ENCODE peak calls at places on chromosome X, in four cellular contexts. One of them, this sample, is unnamed.

GRCh38 chrX:140092121-140092520 is 126.8 kb upstream of the CXorf66 start:
- DNase-seq in H9: peak
- DNase-seq in H1: no peak
- DNase-seq in IMR-90: no peak
- DNase-seq in this sample: no peak

GRCh38 chrX:17183566-17183965 is 191.4 kb upstream of the NHS start:
- DNase-seq in IMR-90: no peak
- DNase-seq in H9: no peak
- DNase-seq in H1: no peak
- DNase-seq in this sample: peak

GRCh38 chrX:38212246-38212645 is 8.4 kb downstream of the SRPX start:
- DNase-seq in IMR-90: peak
- DNase-seq in H1: no peak
- DNase-seq in H9: no peak
- DNase-seq in this sample: no peak

GRCh38 chrX:56783450-56783831 is 54.4 kb downstream of the NBDY start:
- DNase-seq in IMR-90: peak
- DNase-seq in H1: no peak
- DNase-seq in H9: peak
- DNase-seq in this sample: no peak

GRCh38 chrX:48560681-48561080 is 13.6 kb upstream of the RBM3 start:
- DNase-seq in IMR-90: no peak
- DNase-seq in H9: no peak
- DNase-seq in H1: no peak
- DNase-seq in this sample: no peak

GRCh38 chrX:31126205-31126604 is 54.4 kb upstream of the FTHL17 start:
- DNase-seq in H1: no peak
- DNase-seq in IMR-90: peak
- DNase-seq in H9: no peak
- DNase-seq in this sample: peak

GRCh38 chrX:10387011-10387410 is 230.2 kb downstream of the CLCN4 start:
- DNase-seq in IMR-90: peak
- DNase-seq in H1: no peak
- DNase-seq in H9: no peak
- DNase-seq in this sample: peak

GRCh38 chrX:18761750-18762149 is 54.3 kb downstream of the PPEF1 start:
- DNase-seq in H9: no peak
- DNase-seq in IMR-90: no peak
- DNase-seq in H1: no peak
- DNase-seq in this sample: no peak

GRCh38 chrX:153960786-153961185 is 10.8 kb downstream of the HCFC1 start:
- DNase-seq in IMR-90: no peak
- DNase-seq in H1: no peak
- DNase-seq in H9: no peak
- DNase-seq in this sample: no peak

GRCh38 chrX:17030580-17031285 is 84.3 kb downstream of the REPS2 start:
- DNase-seq in H1: no peak
- DNase-seq in H9: no peak
- DNase-seq in IMR-90: no peak
- DNase-seq in this sample: no peak

GRCh38 chrX:93120805-93121204 is 552.6 kb downstream of the NAP1L3 start:
- DNase-seq in H9: no peak
- DNase-seq in H1: no peak
- DNase-seq in IMR-90: no peak
- DNase-seq in this sample: no peak

GRCh38 chrX:12263211-12263610 is 124.9 kb downstream of the FRMPD4 start:
- DNase-seq in IMR-90: peak
- DNase-seq in H9: no peak
- DNase-seq in H1: no peak
- DNase-seq in this sample: no peak

GRCh38 chrX:373641-374471 is 12.9 kb downstream of the PPP2R3B start:
- DNase-seq in IMR-90: peak
- DNase-seq in H1: peak
- DNase-seq in H9: peak
- DNase-seq in this sample: peak

GRCh38 chrX:23907106-23907495 is 637 bp downstream of the APOO start:
- DNase-seq in H9: no peak
- DNase-seq in IMR-90: no peak
- DNase-seq in H1: no peak
- DNase-seq in this sample: peak

GRCh38 chrX:45202171-45202570 is 1.5 kb upstream of the DIPK2B start:
- DNase-seq in H9: no peak
- DNase-seq in IMR-90: no peak
- DNase-seq in H1: no peak
- DNase-seq in this sample: no peak

GRCh38 chrX:6383911-6384310 is 151.0 kb downstream of the VCX3A start:
- DNase-seq in H9: no peak
- DNase-seq in IMR-90: no peak
- DNase-seq in H1: no peak
- DNase-seq in this sample: peak

GRCh38 chrX:108167211-108167872 is 75.8 kb downstream of the ATG4A start:
- DNase-seq in IMR-90: peak
- DNase-seq in H9: no peak
- DNase-seq in H1: no peak
- DNase-seq in this sample: no peak

GRCh38 chrX:67570839-67571238 is 27.0 kb downstream of the AR start:
- DNase-seq in H1: no peak
- DNase-seq in H9: no peak
- DNase-seq in IMR-90: no peak
- DNase-seq in this sample: peak

GRCh38 chrX:108309144-108309543 is 129.1 kb downstream of the COL4A6 start:
- DNase-seq in IMR-90: peak
- DNase-seq in H1: no peak
- DNase-seq in H9: no peak
- DNase-seq in this sample: peak

GRCh38 chrX:56572975-56573374 is 9.5 kb downstream of the UBQLN2 start:
- DNase-seq in IMR-90: no peak
- DNase-seq in H1: no peak
- DNase-seq in H9: no peak
- DNase-seq in this sample: no peak

GRCh38 chrX:110758781-110759180 is 36.8 kb downstream of the CHRDL1 start:
- DNase-seq in IMR-90: no peak
- DNase-seq in H1: no peak
- DNase-seq in H9: no peak
- DNase-seq in this sample: no peak

GRCh38 chrX:108070891-108071290 is 20.5 kb downstream of the PSMD10 start:
- DNase-seq in IMR-90: peak
- DNase-seq in H9: no peak
- DNase-seq in H1: no peak
- DNase-seq in this sample: no peak

GRCh38 chrX:15983034-15983433 is 128.4 kb upstream of the AP1S2 start:
- DNase-seq in H1: no peak
- DNase-seq in H9: no peak
- DNase-seq in IMR-90: no peak
- DNase-seq in this sample: no peak

GRCh38 chrX:53440631-53441517 is 6.7 kb upstream of the HSD17B10 start:
- DNase-seq in H1: peak
- DNase-seq in H9: peak
- DNase-seq in IMR-90: peak
- DNase-seq in this sample: no peak

GRCh38 chrX:38426785-38427184 is 74.4 kb downstream of the OTC start:
- DNase-seq in IMR-90: no peak
- DNase-seq in H9: no peak
- DNase-seq in H1: no peak
- DNase-seq in this sample: no peak

GRCh38 chrX:1334854-1335253 is 1.7 kb upstream of the IL3RA start:
- DNase-seq in H9: no peak
- DNase-seq in IMR-90: no peak
- DNase-seq in H1: no peak
- DNase-seq in this sample: no peak

GRCh38 chrX:124433186-124433585 is 86.8 kb downstream of the SH2D1A start:
- DNase-seq in H9: no peak
- DNase-seq in IMR-90: no peak
- DNase-seq in H1: no peak
- DNase-seq in this sample: no peak

GRCh38 chrX:56994375-56995270 is 718 bp downstream of the SPIN3 start:
- DNase-seq in H1: no peak
- DNase-seq in H9: no peak
- DNase-seq in IMR-90: peak
- DNase-seq in this sample: no peak

GRCh38 chrX:307261-308111 is 11.1 kb downstream of the GTPBP6 start:
- DNase-seq in IMR-90: no peak
- DNase-seq in H1: no peak
- DNase-seq in H9: no peak
- DNase-seq in this sample: no peak

GRCh38 chrX:70049406-70049805 is 332 bp downstream of the AWAT2 start:
- DNase-seq in IMR-90: no peak
- DNase-seq in H9: no peak
- DNase-seq in H1: no peak
- DNase-seq in this sample: no peak

DNA sequence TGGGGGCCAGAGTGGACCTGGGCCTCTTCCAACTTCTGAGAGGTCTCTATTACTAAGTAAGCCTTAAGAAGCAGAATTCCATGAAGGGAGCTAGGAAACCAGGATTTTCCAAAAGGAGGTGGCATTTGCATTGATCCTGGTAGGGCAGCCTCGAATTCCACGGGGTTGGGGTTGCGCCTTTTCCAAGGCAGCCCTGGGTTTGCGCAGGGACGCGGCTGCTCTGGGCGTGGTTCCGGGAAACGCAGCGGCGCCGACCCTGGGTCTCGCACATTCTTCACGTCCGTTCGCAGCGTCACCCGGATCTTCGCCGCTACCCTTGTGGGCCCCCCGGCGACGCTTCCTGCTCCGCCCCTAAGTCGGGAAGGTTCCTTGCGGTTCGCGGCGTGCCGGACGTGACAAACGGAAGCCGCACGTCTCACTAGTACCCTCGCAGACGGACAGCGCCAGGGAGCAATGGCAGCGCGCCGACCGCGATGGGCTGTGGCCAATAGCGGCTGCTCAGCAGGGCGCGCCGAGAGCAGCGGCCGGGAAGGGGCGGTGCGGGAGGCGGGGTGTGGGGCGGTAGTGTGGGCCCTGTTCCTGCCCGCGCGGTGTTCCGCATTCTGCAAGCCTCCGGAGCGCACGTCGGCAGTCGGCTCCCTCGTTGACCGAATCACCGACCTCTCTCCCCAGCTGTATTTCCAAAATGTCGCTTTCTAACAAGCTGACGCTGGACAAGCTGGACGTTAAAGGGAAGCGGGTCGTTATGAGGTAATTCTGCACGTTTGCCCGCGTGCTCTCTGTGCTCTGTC is at the start of gene PGK1:
- DNase-seq in H9: peak
- DNase-seq in H1: peak
- DNase-seq in IMR-90: peak
- DNase-seq in this sample: peak
- H2BK5ac ChIP-seq in H9: no peak
- H2BK5ac ChIP-seq in H1: peak
- H2BK5ac ChIP-seq in IMR-90: peak
- H2BK5ac ChIP-seq in this sample: no peak

GRCh38 chrX:104372547-104372946 is 117.8 kb upstream of the ESX1 start:
- DNase-seq in H9: no peak
- DNase-seq in IMR-90: no peak
- DNase-seq in H1: no peak
- DNase-seq in this sample: no peak
- H4K5ac ChIP-seq in H9: no peak
- H4K5ac ChIP-seq in IMR-90: no peak
- H4K5ac ChIP-seq in H1: no peak
- H4K5ac ChIP-seq in this sample: no peak

DNA sequence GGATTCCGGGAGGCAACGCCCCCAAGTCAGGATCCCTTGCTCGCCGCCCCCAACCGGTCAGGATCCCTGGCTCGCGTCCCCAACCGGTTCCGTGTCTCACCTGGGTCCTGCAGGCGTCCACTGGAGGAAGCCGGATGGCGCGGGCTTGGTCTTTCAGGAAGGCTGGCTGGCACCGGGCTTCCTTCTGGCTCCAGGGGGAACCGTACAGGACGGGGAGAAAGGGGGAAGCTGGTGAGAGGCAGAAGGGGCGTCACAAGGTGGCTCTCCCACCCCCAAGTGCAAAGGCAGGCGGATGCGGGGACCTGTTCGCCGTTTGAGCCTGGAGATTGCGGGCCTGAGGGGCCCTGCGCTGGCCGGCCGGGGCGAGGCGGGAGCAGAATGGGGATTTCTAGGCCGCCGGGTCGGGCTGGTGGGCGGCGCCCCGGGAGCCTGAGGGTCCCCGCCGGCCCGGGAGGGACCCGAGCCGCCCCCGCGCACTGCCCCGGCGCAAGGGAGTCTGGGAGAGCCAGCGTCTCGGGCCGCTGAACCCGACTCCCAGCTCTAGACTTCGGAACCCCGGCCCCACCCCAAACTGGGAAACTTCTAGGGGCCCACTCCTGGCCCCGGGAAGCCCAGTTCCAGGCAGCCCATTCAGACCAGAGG is 84.8 kb downstream of the HPRT1 start:
- DNase-seq in IMR-90: no peak
- DNase-seq in H1: peak
- DNase-seq in H9: peak
- DNase-seq in this sample: peak
- H3K4me2 ChIP-seq in IMR-90: no peak
- H3K4me2 ChIP-seq in H1: peak
- H3K4me2 ChIP-seq in H9: peak
- H3K4me2 ChIP-seq in this sample: peak

GRCh38 chrX:13716455-13716854 is 18.0 kb downstream of the TRAPPC2 start:
- DNase-seq in H1: no peak
- DNase-seq in H9: no peak
- DNase-seq in IMR-90: no peak
- DNase-seq in this sample: no peak

GRCh38 chrX:13719192-13719856 is 15.1 kb downstream of the TRAPPC2 start:
- DNase-seq in H1: no peak
- DNase-seq in H9: no peak
- DNase-seq in IMR-90: peak
- DNase-seq in this sample: peak

GRCh38 chrX:13721371-13721770 is 13.0 kb downstream of the TRAPPC2 start:
- DNase-seq in H1: no peak
- DNase-seq in H9: no peak
- DNase-seq in IMR-90: peak
- DNase-seq in this sample: no peak

GRCh38 chrX:13716905-13717304 is 17.5 kb downstream of the TRAPPC2 start:
- DNase-seq in H1: no peak
- DNase-seq in H9: no peak
- DNase-seq in IMR-90: no peak
- DNase-seq in this sample: peak

DNA sequence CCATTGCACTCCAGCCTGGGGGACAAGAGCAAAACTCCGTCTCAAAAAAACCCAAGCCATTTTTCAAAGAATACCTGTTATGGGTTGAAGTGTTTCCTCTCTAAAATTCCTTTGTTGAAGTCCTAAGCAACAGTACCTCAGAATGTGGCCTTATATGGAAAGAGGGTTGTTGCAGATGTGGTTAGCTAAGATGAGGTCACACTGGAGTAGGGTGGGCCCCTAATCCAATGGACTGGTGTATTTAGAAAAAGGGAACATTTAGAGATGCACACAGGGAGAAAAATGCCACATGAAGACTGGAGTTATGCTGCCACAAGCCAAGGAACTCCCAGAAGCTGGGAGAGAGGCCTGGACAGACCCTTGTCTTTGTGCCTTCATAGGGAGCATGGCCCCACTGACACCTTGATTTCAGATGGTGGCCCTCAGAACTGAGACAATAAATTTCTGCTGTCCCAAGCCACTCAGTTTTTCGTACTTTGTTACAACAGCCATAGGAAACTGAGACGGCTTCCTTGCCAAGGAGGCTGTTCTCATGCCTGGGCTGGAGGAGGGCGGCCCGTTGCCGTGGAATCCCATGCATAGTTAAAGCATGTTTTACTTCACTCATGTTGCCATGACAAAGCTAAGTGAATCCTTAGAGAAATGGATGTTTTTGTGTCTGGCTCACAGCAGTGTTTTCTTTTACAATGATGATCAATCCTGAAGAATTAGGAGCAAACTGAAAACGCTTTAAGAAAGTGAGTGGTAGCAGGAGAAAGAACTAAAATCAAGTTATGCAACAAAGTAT is 16.5 kb downstream of the TRAPPC2 start:
- DNase-seq in IMR-90: peak
- DNase-seq in H1: no peak
- DNase-seq in H9: no peak
- DNase-seq in this sample: peak
- H2BK5ac ChIP-seq in IMR-90: peak
- H2BK5ac ChIP-seq in H1: no peak
- H2BK5ac ChIP-seq in H9: no peak
- H2BK5ac ChIP-seq in this sample: no peak